ENCODE peak calls at places on chromosomes 2 and 18, in five cellular contexts. V is ascending aorta, L is SK-N-SH, T is endodermal cell, Y is GM23338. I is an unnamed sample.

GRCh38 chr2:20781656-20782265 is 41.1 kb downstream of the LDAH start:
- DNase-seq in T (peak), Y (peak), V (no peak), L (peak), I (peak)

GRCh38 chr2:20959252-20959651 is 84.6 kb downstream of the APOB start:
- DNase-seq in T (no peak), Y (no peak), L (no peak), V (no peak), I (no peak)

GRCh38 chr2:128781888-128782385 is 463.3 kb upstream of the HS6ST1 start:
- DNase-seq in Y (no peak), V (no peak), L (no peak), T (no peak), I (no peak)

GRCh38 chr2:233832414-233832813 is 21.9 kb downstream of the HJURP start:
- DNase-seq in L (no peak), T (no peak), Y (no peak), V (no peak), I (no peak)

GRCh38 chr2:89833116-89833779 is 1141.8 kb downstream of the RPIA start:
- DNase-seq in T (no peak), V (no peak), L (no peak), Y (peak), I (no peak)

GRCh38 chr18:32770651-32771168 is 2.1 kb downstream of the KLHL14 start:
- DNase-seq in V (no peak), T (peak), Y (peak), L (peak), I (no peak)

GRCh38 chr2:9106338-9107167 is 100.1 kb upstream of the ASAP2 start:
- DNase-seq in Y (no peak), T (peak), L (no peak), V (no peak), I (no peak)

GRCh38 chr2:241701155-241701404 is 759 bp upstream of the ING5 start:
- DNase-seq in Y (no peak), T (no peak), V (peak), L (no peak), I (no peak)

GRCh38 chr18:36702398-36703010 is 126.3 kb downstream of the TPGS2 start:
- DNase-seq in T (no peak), Y (no peak), L (no peak), V (no peak), I (no peak)

GRCh38 chr2:205712508-205712907 is 30.2 kb downstream of the NRP2 start:
- DNase-seq in T (no peak), Y (no peak), V (no peak), L (no peak), I (no peak)

GRCh38 chr2:149143734-149144133 is 105.2 kb downstream of the LYPD6B start:
- DNase-seq in Y (no peak), V (no peak), L (no peak), T (no peak), I (no peak)

GRCh38 chr2:158191076-158191566 is 89.4 kb downstream of the UPP2 start:
- DNase-seq in T (no peak), L (no peak), Y (peak), V (no peak), I (no peak)

GRCh38 chr2:159265171-159265576 is 21.3 kb downstream of the WDSUB1 start:
- DNase-seq in L (no peak), T (peak), V (no peak), Y (peak), I (peak)

GRCh38 chr18:55320399-55321255 is 267.4 kb downstream of the TCF4 start:
- DNase-seq in L (no peak), Y (no peak), V (no peak), T (no peak), I (no peak)

GRCh38 chr2:219460424-219460926 is 25.8 kb downstream of the SPEG start:
- DNase-seq in L (peak), T (peak), Y (peak), V (peak), I (peak)

GRCh38 chr2:132448771-132449170 is 32.2 kb downstream of the GPR39 start:
- DNase-seq in V (no peak), T (peak), Y (peak), L (peak), I (peak)

GRCh38 chr2:234476766-234477165 is 20.1 kb downstream of the ARL4C start:
- DNase-seq in L (no peak), V (no peak), Y (peak), T (no peak), I (no peak)

GRCh38 chr2:43803113-43803512 is 29.3 kb downstream of the DYNC2LI1 start:
- DNase-seq in Y (no peak), L (no peak), T (no peak), V (no peak), I (no peak)

GRCh38 chr2:85937069-85937439 is 48.3 kb upstream of the ST3GAL5 start:
- DNase-seq in V (no peak), L (no peak), T (no peak), Y (no peak), I (no peak)

GRCh38 chr2:232504438-232504837 is 15.8 kb upstream of the PRSS56 start:
- DNase-seq in T (no peak), V (no peak), Y (peak), L (no peak), I (no peak)

GRCh38 chr2:26633993-26634392 is 7.2 kb downstream of the CIB4 start:
- DNase-seq in T (no peak), V (no peak), Y (no peak), L (no peak), I (no peak)

GRCh38 chr2:232626584-232626983 is 6.8 kb upstream of the EFHD1 start:
- DNase-seq in L (no peak), V (no peak), Y (no peak), T (no peak), I (no peak)

GRCh38 chr2:168396131-168396530 is 59.9 kb upstream of the CERS6 start:
- DNase-seq in T (no peak), Y (no peak), L (no peak), V (no peak), I (no peak)

GRCh38 chr2:234251326-234252271 is 201.1 kb downstream of the SPP2 start:
- DNase-seq in L (no peak), Y (no peak), V (no peak), T (no peak), I (no peak)

GRCh38 chr2:10022464-10022863 is 20.9 kb upstream of the KLF11 start:
- DNase-seq in V (no peak), L (no peak), Y (no peak), T (no peak), I (no peak)

GRCh38 chr18:3447035-3447894 is 2.7 kb upstream of the TGIF1 start:
- DNase-seq in V (no peak), L (peak), Y (peak), T (no peak), I (peak)

GRCh38 chr18:59478591-59478990 is 119.5 kb upstream of the LMAN1 start:
- DNase-seq in Y (no peak), T (no peak), L (peak), V (no peak), I (no peak)

GRCh38 chr2:127511090-127511489 is 15.2 kb downstream of the IWS1 start:
- DNase-seq in T (no peak), Y (no peak), L (no peak), V (no peak), I (no peak)

GRCh38 chr2:158994920-158995676 is 26.7 kb downstream of the TANC1 start:
- DNase-seq in L (peak), Y (peak), V (no peak), T (peak), I (peak)

GRCh38 chr2:13858626-13859025 is 773.9 kb upstream of the LRATD1 start:
- DNase-seq in V (no peak), T (no peak), Y (no peak), L (no peak), I (no peak)
- H3K4me3 ChIP-seq in V (no peak), T (no peak), Y (no peak), L (no peak), I (no peak)

DNA sequence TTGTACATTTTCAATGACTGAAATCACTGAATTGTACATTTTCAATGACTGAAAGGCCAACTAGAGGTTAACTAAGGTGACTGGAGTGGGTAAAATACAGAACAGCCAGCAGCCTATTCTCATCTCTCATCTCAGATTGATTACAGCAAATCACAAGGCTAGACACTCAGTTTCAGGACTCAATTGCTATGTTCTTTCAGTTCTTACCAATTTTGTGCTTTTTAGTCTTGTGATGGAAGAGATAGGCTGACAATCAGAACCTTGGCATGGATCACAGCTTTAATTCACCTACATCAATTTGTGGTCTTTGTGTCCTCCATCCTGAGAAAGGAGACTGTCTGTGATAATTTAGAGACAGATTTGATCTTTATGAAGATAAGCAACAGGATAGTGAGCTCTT is 124.7 kb downstream of the GULP1 start:
- DNase-seq in V (no peak), L (peak), T (no peak), Y (no peak), I (no peak)
- H3K27ac ChIP-seq in V (no peak), L (peak), T (no peak), Y (peak), I (no peak)

GRCh38 chr18:69367104-69367503 is 33.6 kb upstream of the DOK6 start:
- DNase-seq in L (no peak), Y (no peak), T (no peak), V (no peak), I (no peak)
- TF ChIP-seq CTCF in L (no peak), Y (no peak), T (no peak), V (no peak), I (no peak)

GRCh38 chr18:7037470-7037869 is 80.1 kb downstream of the LAMA1 start:
- DNase-seq in L (no peak), V (no peak), Y (no peak), T (no peak), I (no peak)

GRCh38 chr18:7034924-7035323 is 82.7 kb downstream of the LAMA1 start:
- DNase-seq in T (no peak), V (no peak), Y (no peak), L (no peak), I (no peak)

GRCh38 chr18:7035807-7036206 is 81.8 kb downstream of the LAMA1 start:
- DNase-seq in Y (no peak), L (no peak), T (no peak), V (no peak), I (no peak)

GRCh38 chr18:7032537-7032936 is 85.1 kb downstream of the LAMA1 start:
- DNase-seq in L (no peak), T (no peak), V (no peak), Y (no peak), I (no peak)

DNA sequence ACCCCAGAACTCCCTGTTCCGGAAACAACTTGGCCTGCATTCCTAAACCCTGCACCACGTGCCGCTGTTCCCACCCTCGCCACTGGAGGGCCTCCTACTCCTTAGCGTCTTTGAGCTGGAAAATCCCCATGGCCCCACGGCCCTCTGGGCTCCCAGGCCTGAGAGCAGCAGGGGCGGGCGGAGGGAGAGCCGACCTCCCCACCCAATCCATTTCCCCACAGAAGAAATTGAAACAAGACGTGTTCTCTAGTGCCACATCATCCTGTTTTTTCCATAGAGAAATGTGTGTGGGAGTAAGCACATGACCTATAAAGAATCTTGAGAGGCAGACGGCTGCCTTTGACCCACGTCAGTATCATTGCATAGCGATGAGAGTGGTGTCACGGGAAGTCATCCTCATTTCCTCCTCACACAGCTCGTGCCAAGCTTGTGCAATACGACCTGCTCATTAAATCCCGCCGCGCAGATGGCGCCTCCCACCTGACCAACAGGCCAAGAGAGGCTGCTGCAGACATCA is 79.2 kb downstream of the LAMA1 start:
- DNase-seq in V (no peak), L (peak), Y (peak), T (peak), I (peak)
- H3K4me3 ChIP-seq in V (peak), L (no peak), Y (no peak), T (no peak), I (no peak)

GRCh38 chr18:46397174-46397573 is 259.8 kb downstream of the LOXHD1 start:
- DNase-seq in V (no peak), L (no peak), Y (no peak), T (no peak), I (no peak)
- H3K27ac ChIP-seq in V (no peak), L (no peak), Y (no peak), T (no peak), I (no peak)

DNA sequence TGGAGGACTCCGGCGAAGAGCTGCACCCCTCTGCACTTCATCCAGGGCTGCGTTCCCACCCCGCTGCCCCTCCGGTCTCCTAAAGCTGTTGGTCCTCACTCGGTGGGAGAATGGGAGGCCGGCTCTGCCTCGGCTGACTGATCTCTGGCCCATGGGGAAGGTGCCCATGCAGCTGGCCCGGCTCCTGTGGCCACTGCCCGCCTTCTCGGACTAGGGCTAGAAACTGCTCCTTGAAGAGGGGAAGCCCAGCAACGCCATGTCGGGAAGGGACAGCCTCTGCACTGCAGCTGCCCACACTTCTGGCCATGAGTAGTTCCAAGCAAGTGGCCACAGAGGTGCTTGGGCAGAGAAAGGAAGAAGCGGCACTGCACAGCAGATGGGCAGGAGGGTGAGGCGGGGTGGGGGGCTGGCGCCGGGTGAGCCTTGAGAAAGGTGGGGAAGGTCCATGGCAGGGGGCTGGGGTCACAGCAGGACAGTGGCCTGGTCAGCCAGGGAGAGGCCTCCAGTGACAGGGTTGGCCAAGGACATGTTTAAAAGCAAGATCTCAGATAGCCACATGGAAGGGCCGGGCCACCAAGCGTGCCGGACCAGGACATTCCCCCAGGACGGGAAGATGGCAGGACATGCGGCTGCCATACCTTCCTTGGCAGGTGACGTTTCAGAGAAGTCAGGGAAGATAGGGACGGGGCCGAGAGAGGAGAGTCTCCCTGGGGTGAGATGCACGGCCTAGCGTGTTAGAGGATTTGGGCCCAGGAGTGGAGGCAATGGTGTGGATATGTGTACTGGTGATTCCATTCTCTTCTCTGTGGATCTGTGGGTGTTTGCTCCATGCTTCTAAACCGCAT is 158.8 kb upstream of the HDAC4 start:
- DNase-seq in T (no peak), L (no peak), V (no peak), Y (no peak), I (no peak)
- TF ChIP-seq CTCF in T (no peak), L (no peak), V (no peak), Y (no peak), I (no peak)

I was measured in cardiac muscle cell.